ENCODE peak calls at places on chromosomes 12 and 14, in eight cellular contexts. C is DND-41, G is left lung, R is kidney, I is adipocyte, L is PC-3, S is fibroblast of lung, K is PC-9. B is an unnamed sample. For H3K9me3, the result is how much of the 10 kb centered on the place peaks cover.

GRCh38 chr12:107337354-107338095 is 244.2 kb upstream of the CRY1 start:
- DNase-seq in C (no peak), G (no peak), R (no peak), I (no peak), L (peak), S (peak), K (peak), B (no peak)

GRCh38 chr12:45909041-45909713 is 81.2 kb downstream of the SCAF11 start:
- DNase-seq in C (no peak), G (no peak), R (no peak), I (peak), L (no peak), S (peak), K (no peak), B (no peak)

GRCh38 chr14:22520235-22520634 is 68.8 kb downstream of the DAD1 start:
- DNase-seq in C (no peak), G (no peak), R (no peak), I (peak), L (no peak), S (peak), K (no peak), B (no peak)

GRCh38 chr12:50188875-50189575 is 21.9 kb upstream of the CERS5 start:
- DNase-seq in C (no peak), G (no peak), R (no peak), I (no peak), L (no peak), S (no peak), K (no peak), B (no peak)

GRCh38 chr14:95770777-95771176 is 56.9 kb upstream of the TCL1A start:
- DNase-seq in C (peak), G (no peak), R (no peak), I (no peak), L (no peak), S (no peak), K (no peak), B (no peak)

GRCh38 chr14:49962616-49963015 is 69.7 kb downstream of the ARF6 start:
- DNase-seq in C (no peak), G (no peak), R (peak), I (no peak), L (peak), S (peak), K (peak), B (no peak)

GRCh38 chr12:65875635-65876034 is 51.4 kb downstream of the HMGA2 start:
- DNase-seq in C (no peak), G (no peak), R (no peak), I (peak), L (no peak), S (peak), K (no peak), B (no peak)

GRCh38 chr12:32273712-32274111 is 125.6 kb upstream of the FGD4 start:
- DNase-seq in C (peak), G (no peak), R (no peak), I (no peak), L (no peak), S (no peak), K (no peak), B (no peak)

GRCh38 chr12:100058482-100059029 is 73.8 kb upstream of the ANKS1B start:
- DNase-seq in C (no peak), G (no peak), R (no peak), I (peak), L (peak), S (peak), K (peak), B (no peak)

GRCh38 chr14:61564623-61565091 is 130.7 kb upstream of the HIF1A start:
- DNase-seq in C (no peak), G (no peak), R (no peak), I (peak), L (peak), S (peak), K (peak), B (no peak)

GRCh38 chr12:25788707-25789106 is 169.8 kb upstream of the RASSF8 start:
- DNase-seq in C (no peak), G (no peak), R (no peak), I (no peak), L (no peak), S (no peak), K (no peak), B (no peak)

GRCh38 chr14:27553820-27554219 is 956.0 kb upstream of the NOVA1 start:
- DNase-seq in C (no peak), G (no peak), R (no peak), I (peak), L (peak), S (peak), K (no peak), B (no peak)

GRCh38 chr12:3230758-3231375 is 153.7 kb downstream of the TSPAN9 start:
- DNase-seq in C (no peak), G (no peak), R (no peak), I (no peak), L (no peak), S (peak), K (no peak), B (no peak)

GRCh38 chr12:94152292-94153083 is 4.1 kb downstream of the PLXNC1 start:
- DNase-seq in C (no peak), G (no peak), R (no peak), I (no peak), L (peak), S (no peak), K (no peak), B (no peak)

DNA sequence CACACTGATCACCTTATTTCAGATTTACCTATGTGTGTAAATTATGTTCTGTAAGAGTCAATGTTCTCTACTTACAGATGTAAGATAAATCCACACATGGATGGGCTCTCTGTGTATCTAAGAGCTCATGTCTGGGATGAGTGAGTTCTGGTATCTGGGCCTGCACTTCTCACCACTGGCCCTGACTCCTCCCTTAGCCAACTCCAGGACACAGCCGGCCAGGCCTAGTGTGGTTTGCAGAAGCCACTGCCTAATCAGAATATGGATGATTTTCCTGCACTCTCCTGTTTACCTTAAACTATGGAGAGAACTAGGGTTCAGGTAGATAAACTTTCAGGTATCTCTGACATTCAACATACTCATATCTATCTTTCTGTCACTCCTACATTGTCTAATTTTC is 1284.8 kb downstream of the TMEM121 start:
- DNase-seq in C (no peak), G (no peak), R (no peak), I (no peak), L (no peak), S (no peak), K (no peak), B (no peak)
- H3K9me3 ChIP-seq in C (under half), G (under half), R (under half), I (under half), L (under half), S (under half), K (under half), B (under half)

DNA sequence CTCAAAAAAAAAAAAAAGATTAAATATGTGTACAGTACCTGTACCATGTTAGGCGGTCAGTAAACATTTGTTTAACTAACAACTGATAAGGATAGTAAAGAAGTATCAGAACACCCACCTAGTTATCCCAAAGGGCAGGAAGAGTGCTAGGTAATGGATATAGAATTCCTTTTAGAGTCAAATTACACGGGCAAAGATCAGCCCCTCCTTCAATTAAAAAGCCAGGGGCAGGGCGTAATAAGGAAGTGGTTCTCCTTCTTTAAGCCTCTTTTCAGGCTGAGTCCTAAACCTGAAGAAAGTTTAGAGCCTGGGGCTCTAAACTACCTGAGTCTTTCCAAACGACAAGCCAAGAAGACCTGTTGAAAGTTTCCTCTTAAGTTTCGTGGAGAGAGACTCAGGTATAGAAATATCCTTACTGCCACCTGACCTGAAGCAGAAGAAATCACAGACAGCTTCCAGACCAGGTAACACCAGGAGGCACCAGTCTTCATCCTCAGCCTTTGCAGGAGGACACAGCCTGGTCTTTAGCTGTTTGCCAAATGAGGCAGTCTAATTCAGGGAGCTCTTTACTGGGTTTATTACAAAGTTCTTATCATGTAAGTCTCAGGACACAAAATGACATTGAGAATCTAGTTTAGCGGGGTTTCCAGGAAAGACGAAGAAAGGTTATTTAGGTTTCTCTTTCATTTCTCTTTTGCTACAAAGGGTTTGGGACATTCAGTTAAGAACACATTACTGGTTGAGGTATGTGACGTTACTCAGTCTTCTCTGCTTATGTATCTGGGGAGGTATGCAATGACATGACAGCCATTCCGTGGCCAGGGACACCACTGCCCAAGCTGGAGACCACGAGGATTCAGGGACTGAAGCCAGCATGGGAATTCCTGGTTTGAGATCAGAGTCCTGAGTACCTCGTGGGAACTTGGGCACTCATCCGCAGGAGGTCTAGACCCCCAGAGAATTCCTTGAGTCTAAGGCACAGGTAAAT is at the start of gene BCL2L14:
- DNase-seq in C (no peak), G (no peak), R (no peak), I (no peak), L (peak), S (peak), K (peak), B (no peak)
- H3K9me3 ChIP-seq in C (under half), G (under half), R (under half), I (under half), L (under half), S (under half), K (under half), B (under half)

GRCh38 chr14:100143934-100144333 is 15.5 kb downstream of the DEGS2 start:
- DNase-seq in C (no peak), G (no peak), R (no peak), I (no peak), L (no peak), S (no peak), K (no peak), B (no peak)
- H3K9me3 ChIP-seq in C (under half), G (under half), R (under half), I (under half), L (under half), S (under half), K (under half), B (under half)

GRCh38 chr12:133130038-133130807 is at the start of the genes ZNF10 and ZNF891:
- DNase-seq in C (peak), G (peak), R (peak), I (peak), L (peak), S (peak), K (peak), B (peak)

GRCh38 chr12:133135747-133136146 is 5.3 kb downstream of the ZNF10 start:
- DNase-seq in C (no peak), G (no peak), R (no peak), I (no peak), L (no peak), S (no peak), K (no peak), B (no peak)

GRCh38 chr12:133129368-133130037 is 571 bp downstream of the ZNF891 start:
- DNase-seq in C (peak), G (peak), R (no peak), I (no peak), L (peak), S (peak), K (no peak), B (no peak)

DNA sequence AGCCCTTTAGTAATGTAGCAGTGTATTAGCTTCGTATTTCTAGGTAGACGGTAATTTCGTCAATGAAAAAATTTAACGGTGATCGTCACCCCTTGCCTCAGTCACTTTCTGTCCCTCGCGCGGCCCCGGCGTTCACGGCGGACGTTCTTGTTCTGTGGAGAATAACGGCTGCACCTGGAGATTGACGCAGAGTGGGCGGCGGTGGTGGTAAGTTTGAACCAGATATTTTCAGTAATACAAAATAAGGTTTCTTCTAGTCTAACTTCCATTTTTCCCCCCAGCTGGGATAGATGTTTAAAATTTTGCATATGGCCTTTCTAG is 341 bp downstream of the ZNF10 start:
- DNase-seq in C (peak), G (peak), R (peak), I (peak), L (no peak), S (no peak), K (no peak), B (peak)
- H3K9me3 ChIP-seq in C (half or more), G (under half), R (under half), I (half or more), L (under half), S (under half), K (under half), B (under half)

GRCh38 chr12:28367993-28368392 is 177.7 kb downstream of the CCDC91 start:
- DNase-seq in C (no peak), G (no peak), R (no peak), I (no peak), L (no peak), S (no peak), K (no peak), B (no peak)
- H3K9me3 ChIP-seq in C (under half), G (under half), R (under half), I (half or more), L (under half), S (under half), K (under half), B (under half)

GRCh38 chr12:113630625-113631024 is 159.0 kb upstream of the LHX5 start:
- DNase-seq in C (no peak), G (no peak), R (no peak), I (no peak), L (no peak), S (no peak), K (no peak), B (no peak)
- H3K9me3 ChIP-seq in C (under half), G (under half), R (under half), I (under half), L (under half), S (under half), K (under half), B (under half)

GRCh38 chr12:133037207-133038005 is at the start of gene ZNF84:
- DNase-seq in C (peak), G (peak), R (peak), I (peak), L (peak), S (peak), K (peak), B (peak)

GRCh38 chr12:133038310-133038709 is 1.0 kb downstream of the ZNF84 start:
- DNase-seq in C (no peak), G (no peak), R (no peak), I (no peak), L (no peak), S (no peak), K (no peak), B (no peak)
- H3K9me3 ChIP-seq in C (half or more), G (under half), R (under half), I (under half), L (under half), S (under half), K (half or more), B (under half)

GRCh38 chr12:34601689-34602088 is 579.4 kb downstream of the ALG10 start:
- DNase-seq in C (no peak), G (peak), R (peak), I (no peak), L (no peak), S (no peak), K (no peak), B (peak)

GRCh38 chr12:34604227-34604626 is 581.9 kb downstream of the ALG10 start:
- DNase-seq in C (no peak), G (peak), R (peak), I (no peak), L (no peak), S (no peak), K (no peak), B (no peak)

GRCh38 chr12:34600592-34601462 is 578.5 kb downstream of the ALG10 start:
- DNase-seq in C (no peak), G (peak), R (peak), I (no peak), L (no peak), S (no peak), K (no peak), B (peak)

GRCh38 chr12:34603382-34604035 is 581.2 kb downstream of the ALG10 start:
- DNase-seq in C (no peak), G (peak), R (peak), I (no peak), L (no peak), S (no peak), K (no peak), B (no peak)

GRCh38 chr12:34602213-34602940 is 580.1 kb downstream of the ALG10 start:
- DNase-seq in C (no peak), G (peak), R (peak), I (no peak), L (no peak), S (no peak), K (no peak), B (no peak)
- H3K9me3 ChIP-seq in C (half or more), G (under half), R (under half), I (under half), L (under half), S (under half), K (under half), B (under half)

GRCh38 chr12:131330106-131330820 is 376.6 kb downstream of the ADGRD1 start:
- DNase-seq in C (no peak), G (no peak), R (no peak), I (no peak), L (no peak), S (no peak), K (no peak), B (no peak)
- H3K9me3 ChIP-seq in C (under half), G (under half), R (under half), I (under half), L (under half), S (under half), K (under half), B (under half)

GRCh38 chr12:120241561-120242274 is 23.8 kb downstream of the PXN start:
- DNase-seq in C (no peak), G (no peak), R (peak), I (no peak), L (no peak), S (no peak), K (no peak), B (no peak)
- H3K9me3 ChIP-seq in C (under half), G (under half), R (under half), I (under half), L (under half), S (under half), K (under half), B (under half)